ENCODE peak calls at places on chromosomes 11 and 22, in eight cellular contexts. X is GM23248, D is neural progenitor cell, Z is HCT116, H is MM.1S, Y is PC-3, W is SK-N-SH, J is OCI-LY7. K is an unnamed sample.

GRCh38 chr11:112797653-112798293 is 163.4 kb upstream of the NCAM1 start:
- DNase-seq in Z (no peak), X (peak; percentile 63), W (no peak), J (no peak), H (peak; percentile 73), Y (peak; percentile 35), D (peak; percentile 58), K (peak; percentile 70)

GRCh38 chr11:103652013-103652412 is 384.4 kb upstream of the DDI1 start:
- DNase-seq in H (no peak), Y (peak; percentile 52), W (no peak), Z (no peak), J (no peak), D (no peak), X (peak; percentile 31), K (no peak)

GRCh38 chr22:29704528-29705285 is 15.1 kb upstream of the CABP7 start:
- DNase-seq in W (peak; percentile 89), H (no peak), D (no peak), X (peak; percentile 68), Z (no peak), Y (peak; percentile 60), J (peak; percentile 24), K (no peak)

GRCh38 chr11:67391304-67392181 is at the start of gene RAD9A:
- DNase-seq in X (peak; percentile 99), Z (peak; percentile 86), W (peak; percentile 99), D (peak; percentile 99), J (peak; percentile 98), Y (peak; percentile 97), H (peak; percentile 98), K (peak; percentile 98)

GRCh38 chr22:36277482-36278291 is 24.8 kb downstream of the APOL1 start:
- DNase-seq in D (peak; percentile 78), H (peak; percentile 72), W (peak; percentile 84), X (peak; percentile 74), Z (peak; percentile 40), J (peak; percentile 72), Y (peak; percentile 50), K (peak; percentile 87)

GRCh38 chr11:110110854-110111253 is 17.7 kb downstream of the ZC3H12C start:
- DNase-seq in W (no peak), D (no peak), X (no peak), Z (no peak), H (no peak), Y (no peak), J (no peak), K (no peak)

GRCh38 chr11:119586181-119586580 is 142.8 kb downstream of the NECTIN1 start:
- DNase-seq in X (no peak), W (no peak), D (no peak), Z (no peak), Y (peak; percentile 43), J (no peak), H (no peak), K (no peak)

GRCh38 chr11:129589190-129589589 is 213.5 kb downstream of the BARX2 start:
- DNase-seq in Y (no peak), J (no peak), W (no peak), D (peak; percentile 39), Z (no peak), X (no peak), H (no peak), K (peak; percentile 61)

GRCh38 chr11:70186420-70186819 is 16.7 kb upstream of the FADD start:
- DNase-seq in X (no peak), Y (no peak), W (no peak), Z (no peak), H (no peak), J (no peak), D (no peak), K (no peak)

GRCh38 chr22:37676691-37677627 is 1.5 kb downstream of the LGALS1 start:
- DNase-seq in Y (peak; percentile 93), W (peak; percentile 91), J (peak; percentile 95), D (peak; percentile 85), H (peak; percentile 89), X (peak; percentile 99), Z (peak; percentile 69), K (peak; percentile 97)

GRCh38 chr11:47239889-47240288 is 8.7 kb downstream of the ACP2 start:
- DNase-seq in Y (no peak), X (no peak), J (no peak), Z (no peak), H (no peak), W (peak; percentile 7), D (no peak), K (no peak)

GRCh38 chr22:26466196-26466595 is 17.4 kb downstream of the HPS4 start:
- DNase-seq in H (no peak), J (no peak), Z (no peak), X (peak; percentile 29), Y (no peak), D (no peak), W (no peak), K (no peak)

GRCh38 chr22:36220457-36220921 is 18.8 kb downstream of the APOL2 start:
- DNase-seq in H (no peak), J (no peak), D (peak; percentile 31), Z (no peak), W (no peak), X (peak; percentile 92), Y (peak; percentile 55), K (peak; percentile 48)

GRCh38 chr11:57361926-57362325 is 19.0 kb downstream of the PRG3 start:
- DNase-seq in D (no peak), Z (no peak), Y (no peak), H (no peak), X (no peak), J (no peak), W (no peak), K (no peak)

GRCh38 chr11:45489281-45489906 is 176.0 kb downstream of the CHST1 start:
- DNase-seq in X (no peak), D (no peak), J (no peak), H (no peak), W (no peak), Z (no peak), Y (no peak), K (peak; percentile 63)

GRCh38 chr22:46501701-46502100 is 35.7 kb downstream of the CELSR1 start:
- DNase-seq in Z (no peak), W (no peak), Y (peak; percentile 75), H (no peak), X (peak; percentile 77), J (no peak), D (no peak), K (no peak)
- H3K27ac ChIP-seq in Z (peak overlapping the region; percentile 30), W (no peak overlapping the region), Y (peak overlapping the region; percentile 67), H (no peak overlapping the region), X (no peak overlapping the region), J (no peak overlapping the region), D (no peak overlapping the region), K (no peak overlapping the region)

DNA sequence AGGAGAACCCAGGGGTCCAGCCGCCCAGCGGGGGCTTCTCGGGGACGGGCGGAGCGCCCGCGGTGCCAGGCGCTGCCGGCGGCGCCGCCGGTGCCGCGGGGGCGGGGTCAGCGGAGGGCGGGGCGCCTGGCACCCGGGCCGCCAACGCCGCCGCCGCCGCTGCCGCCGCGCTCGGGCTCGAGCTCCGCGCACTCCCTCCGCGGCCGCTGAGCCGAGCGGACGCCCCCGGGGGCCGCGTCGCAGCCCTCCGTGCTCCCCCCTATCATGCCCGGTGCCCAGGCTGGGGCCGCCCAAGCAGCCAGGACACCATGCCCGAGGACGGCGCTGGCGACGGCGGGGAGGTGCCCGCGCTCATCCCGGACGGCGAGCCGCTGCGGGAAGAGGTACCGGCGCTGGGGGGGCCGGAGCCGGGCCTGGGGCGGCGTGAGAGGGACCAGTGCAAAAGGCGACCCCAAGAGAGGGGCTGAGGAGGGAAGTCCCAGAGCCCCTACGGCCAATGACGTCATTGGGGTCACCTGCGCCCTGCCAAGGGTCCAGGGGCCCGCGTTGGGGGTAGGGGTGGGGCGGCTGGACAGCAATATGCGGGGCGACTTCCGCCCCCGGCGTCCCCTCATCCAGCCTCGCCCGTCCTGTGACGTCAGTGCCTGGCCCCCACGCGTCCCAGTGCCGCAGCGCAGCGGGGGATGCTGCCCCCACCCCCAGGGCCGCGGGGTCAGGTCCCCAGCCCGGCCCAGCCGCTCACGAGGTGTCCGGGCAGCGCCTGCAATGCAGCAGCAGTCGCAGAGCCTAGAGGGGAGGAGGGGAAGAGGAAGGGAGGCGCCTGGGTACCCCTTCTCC is at the start of gene TMEM151A:
- DNase-seq in J (no peak), Z (no peak), Y (no peak), H (no peak), X (peak; percentile 35), W (peak; percentile 84), D (peak; percentile 59), K (peak; percentile 62)
- TF ChIP-seq EZH2phosphoT487 in J (no peak), Z (no peak), Y (no peak), H (no peak), X (no peak), W (no peak), D (peak; percentile 73), K (no peak)

GRCh38 chr22:19507534-19507861 is 16.7 kb downstream of the CLDN5 start:
- DNase-seq in Z (no peak), X (no peak), J (no peak), W (no peak), H (no peak), D (no peak), Y (no peak), K (no peak)

GRCh38 chr22:19504900-19505734 is 19.1 kb downstream of the CLDN5 start:
- DNase-seq in X (no peak), Y (no peak), Z (no peak), D (no peak), J (no peak), H (no peak), W (no peak), K (no peak)

GRCh38 chr22:19508024-19508776 is 16.0 kb downstream of the CLDN5 start:
- DNase-seq in H (no peak), Z (no peak), J (no peak), Y (no peak), D (no peak), W (no peak), X (no peak), K (no peak)

GRCh38 chr22:19505735-19506126 is 18.5 kb downstream of the CLDN5 start:
- DNase-seq in H (no peak), D (no peak), X (no peak), J (no peak), Z (no peak), W (no peak), Y (no peak), K (no peak)

GRCh38 chr22:19506212-19506611 is 18.0 kb downstream of the CLDN5 start:
- DNase-seq in J (no peak), Y (no peak), W (no peak), H (no peak), D (no peak), Z (no peak), X (no peak), K (no peak)
- H3K4me1 ChIP-seq in J (no peaks in the 10 kb centered on the region), Y (no peaks in the 10 kb centered on the region), W (no peaks in the 10 kb centered on the region), H (no peaks in the 10 kb centered on the region), D (no peaks in the 10 kb centered on the region), Z (no peaks in the 10 kb centered on the region), X (no peaks in the 10 kb centered on the region), K (no peaks in the 10 kb centered on the region)

DNA sequence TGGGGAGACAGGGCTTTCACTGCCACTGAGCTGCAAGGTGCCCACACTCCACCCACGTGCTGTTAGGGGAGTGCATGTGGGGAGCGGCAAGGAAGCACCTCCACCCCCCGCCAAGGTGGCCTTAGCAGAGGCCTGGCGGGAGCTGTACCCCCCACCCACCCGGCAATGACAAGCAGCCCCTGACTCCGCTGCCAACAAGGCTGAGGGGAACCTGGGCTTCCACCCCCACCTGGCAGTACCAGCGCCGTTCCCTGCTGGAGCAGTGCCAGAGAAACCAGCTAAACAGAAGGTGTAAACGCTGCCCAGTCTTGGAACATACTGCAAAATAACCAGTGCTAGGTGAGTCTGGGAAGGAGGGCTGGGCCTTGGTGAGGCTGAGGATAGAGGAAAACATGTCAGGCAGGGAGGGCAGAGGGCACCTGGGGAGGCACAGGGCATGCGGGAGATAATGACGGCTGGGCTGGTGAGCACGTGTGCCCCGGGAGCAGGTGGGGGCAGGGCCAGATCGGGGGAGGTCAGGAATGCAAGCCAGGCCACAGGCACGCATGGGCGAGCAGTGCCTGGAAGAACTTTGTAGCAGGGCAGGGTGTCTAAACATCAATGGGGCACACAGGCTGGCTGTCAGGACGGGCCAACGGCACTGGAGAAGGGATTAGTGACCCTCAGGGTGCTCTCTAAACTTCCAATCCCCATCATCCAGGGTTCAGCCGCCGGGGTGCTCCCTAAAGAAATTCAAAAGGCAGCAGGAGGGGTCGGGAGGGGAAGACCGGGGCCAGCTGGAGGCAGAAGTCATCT is 6.6 kb downstream of the CERK start:
- DNase-seq in H (no peak), Z (no peak), W (peak; percentile 50), J (no peak), X (peak; percentile 33), D (peak; percentile 65), Y (no peak), K (peak; percentile 50)
- H3K27ac ChIP-seq in H (no peak overlapping the region), Z (peak overlapping the region; percentile 11), W (peak overlapping the region; percentile 40), J (no peak overlapping the region), X (no peak overlapping the region), D (no peak overlapping the region), Y (no peak overlapping the region), K (no peak overlapping the region)